ENCODE peak calls at places on chromosomes 12 and 14, in ten cellular contexts. H is GM23248, R is mucosa of gallbladder, K is caudate nucleus, F is SHP77, P is left cardiac atrium, D is ACHN, N is T-helper 1 cell, Y is fibroblast of mammary gland, Q is IMR-90. U is an unnamed sample.

GRCh38 chr12:27970391-27970980 is 2.0 kb downstream of the PTHLH start:
- DNase-seq in H (peak), K (no peak), P (peak), F (no peak), R (no peak), Q (peak), D (peak), N (no peak), Y (peak), U (no peak)

GRCh38 chr12:130951636-130952035 is 2.1 kb upstream of the ADGRD1 start:
- DNase-seq in Q (no peak), H (no peak), R (peak), K (no peak), P (no peak), D (no peak), F (no peak), N (no peak), Y (no peak), U (no peak)

GRCh38 chr12:107448198-107448597 is 237.4 kb upstream of the PWP1 start:
- DNase-seq in K (no peak), D (peak), R (no peak), N (no peak), H (peak), Y (peak), P (no peak), Q (peak), F (no peak), U (no peak)

GRCh38 chr14:78921856-78922255 is 751.7 kb downstream of the NRXN3 start:
- DNase-seq in N (no peak), K (no peak), F (no peak), R (no peak), D (no peak), H (peak), Q (peak), P (no peak), Y (peak), U (no peak)

GRCh38 chr12:8912910-8913309 is 1.4 kb upstream of the PHC1 start:
- DNase-seq in D (peak), F (no peak), Y (peak), H (peak), N (no peak), P (no peak), R (peak), Q (no peak), K (no peak), U (no peak)

GRCh38 chr14:50222061-50222613 is 9.2 kb downstream of the SOS2 start:
- DNase-seq in F (no peak), R (no peak), K (no peak), D (no peak), N (no peak), H (peak), Y (peak), Q (peak), P (no peak), U (no peak)

GRCh38 chr14:92532490-92533163 is 19.0 kb downstream of the RIN3 start:
- DNase-seq in Y (no peak), D (no peak), K (no peak), P (no peak), Q (no peak), H (no peak), R (no peak), N (no peak), F (no peak), U (no peak)

GRCh38 chr12:77104792-77105191 is 39.4 kb upstream of the E2F7 start:
- DNase-seq in D (peak), P (no peak), F (no peak), H (peak), Q (peak), K (no peak), N (no peak), R (no peak), Y (peak), U (no peak)

GRCh38 chr12:109432431-109432830 is 44.7 kb downstream of the KCTD10 start:
- DNase-seq in N (no peak), D (no peak), P (no peak), R (no peak), Q (no peak), F (no peak), Y (no peak), K (no peak), H (no peak), U (no peak)

GRCh38 chr14:99173086-99173485 is 98.9 kb downstream of the BCL11B start:
- DNase-seq in R (no peak), Q (no peak), N (no peak), D (no peak), K (no peak), P (no peak), Y (no peak), F (no peak), H (no peak), U (no peak)

GRCh38 chr12:52358575-52359350 is 8.5 kb downstream of the KRT85 start:
- DNase-seq in N (no peak), Q (no peak), D (no peak), Y (no peak), P (no peak), H (no peak), K (no peak), R (no peak), F (no peak), U (no peak)

GRCh38 chr12:109777544-109777943 is 55.7 kb downstream of the TRPV4 start:
- DNase-seq in D (no peak), P (no peak), H (peak), Q (peak), R (no peak), F (peak), N (peak), Y (peak), K (no peak), U (no peak)

GRCh38 chr12:64806593-64806992 is 17.9 kb upstream of the TBC1D30 start:
- DNase-seq in N (no peak), D (no peak), R (no peak), K (no peak), P (no peak), H (peak), Y (peak), Q (peak), F (no peak), U (no peak)

U was measured in C1 segment of cervical spinal cord.